ENCODE peak calls at places on chromosomes 13 and 19, in six cellular contexts. One of them, this sample, is unnamed.
A peak's percentile ranks its signal among the peaks of the same experiment; 100 is the strongest.

GRCh38 chr19:23071087-23071511 is 45.7 kb upstream of the ZNF730 start:
- DNase-seq in activated naive CD4-positive, alpha-beta T cell: no peak
- DNase-seq in dermis microvascular lymphatic vessel endothelial cell: no peak
- DNase-seq in activated CD8-positive, alpha-beta memory T cell treated with anti-CD3 and anti-CD28 coated beads for 48 hours: no peak
- DNase-seq in natural killer cell treated with Interleukin-12 subunit alpha and Interleukin-12 subunit beta and Interleukin-15 and Interleukin-18, amount 100 ng/mL, for 72 hours: no peak
- DNase-seq in substantia nigra: peak; percentile 6
- DNase-seq in this sample: no peak

GRCh38 chr19:3234800-3235199 is 10.3 kb downstream of the CELF5 start:
- DNase-seq in activated naive CD4-positive, alpha-beta T cell: no peak
- DNase-seq in dermis microvascular lymphatic vessel endothelial cell: no peak
- DNase-seq in activated CD8-positive, alpha-beta memory T cell treated with anti-CD3 and anti-CD28 coated beads for 48 hours: no peak
- DNase-seq in natural killer cell treated with Interleukin-12 subunit alpha and Interleukin-12 subunit beta and Interleukin-15 and Interleukin-18, amount 100 ng/mL, for 72 hours: no peak
- DNase-seq in substantia nigra: no peak
- DNase-seq in this sample: peak; percentile 53

GRCh38 chr19:11136400-11137101 is 19.0 kb downstream of the SPC24 start:
- DNase-seq in activated naive CD4-positive, alpha-beta T cell: no peak
- DNase-seq in dermis microvascular lymphatic vessel endothelial cell: no peak
- DNase-seq in activated CD8-positive, alpha-beta memory T cell treated with anti-CD3 and anti-CD28 coated beads for 48 hours: no peak
- DNase-seq in natural killer cell treated with Interleukin-12 subunit alpha and Interleukin-12 subunit beta and Interleukin-15 and Interleukin-18, amount 100 ng/mL, for 72 hours: no peak
- DNase-seq in substantia nigra: no peak
- DNase-seq in this sample: no peak

GRCh38 chr13:101579291-101579802 is 126.9 kb downstream of the ITGBL1 start:
- DNase-seq in activated naive CD4-positive, alpha-beta T cell: no peak
- DNase-seq in dermis microvascular lymphatic vessel endothelial cell: no peak
- DNase-seq in activated CD8-positive, alpha-beta memory T cell treated with anti-CD3 and anti-CD28 coated beads for 48 hours: no peak
- DNase-seq in natural killer cell treated with Interleukin-12 subunit alpha and Interleukin-12 subunit beta and Interleukin-15 and Interleukin-18, amount 100 ng/mL, for 72 hours: no peak
- DNase-seq in substantia nigra: no peak
- DNase-seq in this sample: no peak

GRCh38 chr19:10107817-10108367 is 1.7 kb downstream of the PPAN start:
- DNase-seq in activated naive CD4-positive, alpha-beta T cell: no peak
- DNase-seq in dermis microvascular lymphatic vessel endothelial cell: no peak
- DNase-seq in activated CD8-positive, alpha-beta memory T cell treated with anti-CD3 and anti-CD28 coated beads for 48 hours: no peak
- DNase-seq in natural killer cell treated with Interleukin-12 subunit alpha and Interleukin-12 subunit beta and Interleukin-15 and Interleukin-18, amount 100 ng/mL, for 72 hours: no peak
- DNase-seq in substantia nigra: no peak
- DNase-seq in this sample: no peak

GRCh38 chr13:28059214-28059613 is 41.2 kb downstream of the FLT3 start:
- DNase-seq in activated naive CD4-positive, alpha-beta T cell: peak; percentile 1
- DNase-seq in dermis microvascular lymphatic vessel endothelial cell: peak; percentile 25
- DNase-seq in activated CD8-positive, alpha-beta memory T cell treated with anti-CD3 and anti-CD28 coated beads for 48 hours: no peak
- DNase-seq in natural killer cell treated with Interleukin-12 subunit alpha and Interleukin-12 subunit beta and Interleukin-15 and Interleukin-18, amount 100 ng/mL, for 72 hours: no peak
- DNase-seq in substantia nigra: no peak
- DNase-seq in this sample: peak; percentile 48

GRCh38 chr13:107960301-107960700 is 255.0 kb downstream of the LIG4 start:
- DNase-seq in activated naive CD4-positive, alpha-beta T cell: no peak
- DNase-seq in dermis microvascular lymphatic vessel endothelial cell: no peak
- DNase-seq in activated CD8-positive, alpha-beta memory T cell treated with anti-CD3 and anti-CD28 coated beads for 48 hours: no peak
- DNase-seq in natural killer cell treated with Interleukin-12 subunit alpha and Interleukin-12 subunit beta and Interleukin-15 and Interleukin-18, amount 100 ng/mL, for 72 hours: no peak
- DNase-seq in substantia nigra: no peak
- DNase-seq in this sample: no peak

GRCh38 chr13:80753951-80754350 is 413.0 kb upstream of the SPRY2 start:
- DNase-seq in activated naive CD4-positive, alpha-beta T cell: no peak
- DNase-seq in dermis microvascular lymphatic vessel endothelial cell: no peak
- DNase-seq in activated CD8-positive, alpha-beta memory T cell treated with anti-CD3 and anti-CD28 coated beads for 48 hours: no peak
- DNase-seq in natural killer cell treated with Interleukin-12 subunit alpha and Interleukin-12 subunit beta and Interleukin-15 and Interleukin-18, amount 100 ng/mL, for 72 hours: no peak
- DNase-seq in substantia nigra: no peak
- DNase-seq in this sample: no peak

GRCh38 chr13:31923134-31923763 is 108.3 kb upstream of the FRY start:
- DNase-seq in activated naive CD4-positive, alpha-beta T cell: no peak
- DNase-seq in dermis microvascular lymphatic vessel endothelial cell: no peak
- DNase-seq in activated CD8-positive, alpha-beta memory T cell treated with anti-CD3 and anti-CD28 coated beads for 48 hours: no peak
- DNase-seq in natural killer cell treated with Interleukin-12 subunit alpha and Interleukin-12 subunit beta and Interleukin-15 and Interleukin-18, amount 100 ng/mL, for 72 hours: no peak
- DNase-seq in substantia nigra: no peak
- DNase-seq in this sample: no peak

GRCh38 chr19:1630811-1631210 is 21.6 kb downstream of the TCF3 start:
- DNase-seq in activated naive CD4-positive, alpha-beta T cell: no peak
- DNase-seq in dermis microvascular lymphatic vessel endothelial cell: no peak
- DNase-seq in activated CD8-positive, alpha-beta memory T cell treated with anti-CD3 and anti-CD28 coated beads for 48 hours: no peak
- DNase-seq in natural killer cell treated with Interleukin-12 subunit alpha and Interleukin-12 subunit beta and Interleukin-15 and Interleukin-18, amount 100 ng/mL, for 72 hours: no peak
- DNase-seq in substantia nigra: no peak
- DNase-seq in this sample: no peak

GRCh38 chr19:13872695-13873389 is 4.1 kb upstream of the NANOS3 start:
- DNase-seq in activated naive CD4-positive, alpha-beta T cell: no peak
- DNase-seq in dermis microvascular lymphatic vessel endothelial cell: no peak
- DNase-seq in activated CD8-positive, alpha-beta memory T cell treated with anti-CD3 and anti-CD28 coated beads for 48 hours: no peak
- DNase-seq in natural killer cell treated with Interleukin-12 subunit alpha and Interleukin-12 subunit beta and Interleukin-15 and Interleukin-18, amount 100 ng/mL, for 72 hours: no peak
- DNase-seq in substantia nigra: no peak
- DNase-seq in this sample: peak; percentile 82

GRCh38 chr13:105291987-105292386 is 1243.5 kb downstream of the EFNB2 start:
- DNase-seq in activated naive CD4-positive, alpha-beta T cell: no peak
- DNase-seq in dermis microvascular lymphatic vessel endothelial cell: no peak
- DNase-seq in activated CD8-positive, alpha-beta memory T cell treated with anti-CD3 and anti-CD28 coated beads for 48 hours: no peak
- DNase-seq in natural killer cell treated with Interleukin-12 subunit alpha and Interleukin-12 subunit beta and Interleukin-15 and Interleukin-18, amount 100 ng/mL, for 72 hours: no peak
- DNase-seq in substantia nigra: no peak
- DNase-seq in this sample: no peak

GRCh38 chr13:113947321-113948033 is 26.4 kb downstream of the C13orf46 start:
- DNase-seq in activated naive CD4-positive, alpha-beta T cell: no peak
- DNase-seq in dermis microvascular lymphatic vessel endothelial cell: no peak
- DNase-seq in activated CD8-positive, alpha-beta memory T cell treated with anti-CD3 and anti-CD28 coated beads for 48 hours: no peak
- DNase-seq in natural killer cell treated with Interleukin-12 subunit alpha and Interleukin-12 subunit beta and Interleukin-15 and Interleukin-18, amount 100 ng/mL, for 72 hours: peak; percentile 41
- DNase-seq in substantia nigra: peak; percentile 45
- DNase-seq in this sample: peak; percentile 53

GRCh38 chr19:53057904-53058579 is 13.5 kb downstream of the ERVV-2 start:
- DNase-seq in activated naive CD4-positive, alpha-beta T cell: no peak
- DNase-seq in dermis microvascular lymphatic vessel endothelial cell: no peak
- DNase-seq in activated CD8-positive, alpha-beta memory T cell treated with anti-CD3 and anti-CD28 coated beads for 48 hours: no peak
- DNase-seq in natural killer cell treated with Interleukin-12 subunit alpha and Interleukin-12 subunit beta and Interleukin-15 and Interleukin-18, amount 100 ng/mL, for 72 hours: no peak
- DNase-seq in substantia nigra: peak; percentile 49
- DNase-seq in this sample: no peak

GRCh38 chr13:79709526-79709925 is 228.6 kb downstream of the NDFIP2 start:
- DNase-seq in activated naive CD4-positive, alpha-beta T cell: no peak
- DNase-seq in dermis microvascular lymphatic vessel endothelial cell: no peak
- DNase-seq in activated CD8-positive, alpha-beta memory T cell treated with anti-CD3 and anti-CD28 coated beads for 48 hours: no peak
- DNase-seq in natural killer cell treated with Interleukin-12 subunit alpha and Interleukin-12 subunit beta and Interleukin-15 and Interleukin-18, amount 100 ng/mL, for 72 hours: no peak
- DNase-seq in substantia nigra: no peak
- DNase-seq in this sample: no peak

GRCh38 chr19:46133101-46133627 is 8.7 kb upstream of the IGFL3 start:
- DNase-seq in activated naive CD4-positive, alpha-beta T cell: no peak
- DNase-seq in dermis microvascular lymphatic vessel endothelial cell: peak; percentile 87
- DNase-seq in activated CD8-positive, alpha-beta memory T cell treated with anti-CD3 and anti-CD28 coated beads for 48 hours: no peak
- DNase-seq in natural killer cell treated with Interleukin-12 subunit alpha and Interleukin-12 subunit beta and Interleukin-15 and Interleukin-18, amount 100 ng/mL, for 72 hours: no peak
- DNase-seq in substantia nigra: peak; percentile 18
- DNase-seq in this sample: no peak

GRCh38 chr13:97851269-97851668 is 102.2 kb upstream of the IPO5 start:
- DNase-seq in activated naive CD4-positive, alpha-beta T cell: no peak
- DNase-seq in dermis microvascular lymphatic vessel endothelial cell: no peak
- DNase-seq in activated CD8-positive, alpha-beta memory T cell treated with anti-CD3 and anti-CD28 coated beads for 48 hours: no peak
- DNase-seq in natural killer cell treated with Interleukin-12 subunit alpha and Interleukin-12 subunit beta and Interleukin-15 and Interleukin-18, amount 100 ng/mL, for 72 hours: no peak
- DNase-seq in substantia nigra: no peak
- DNase-seq in this sample: no peak

GRCh38 chr13:64446372-64446771 is 2783.8 kb downstream of the PCDH9 start:
- DNase-seq in activated naive CD4-positive, alpha-beta T cell: no peak
- DNase-seq in dermis microvascular lymphatic vessel endothelial cell: peak; percentile 20
- DNase-seq in activated CD8-positive, alpha-beta memory T cell treated with anti-CD3 and anti-CD28 coated beads for 48 hours: no peak
- DNase-seq in natural killer cell treated with Interleukin-12 subunit alpha and Interleukin-12 subunit beta and Interleukin-15 and Interleukin-18, amount 100 ng/mL, for 72 hours: no peak
- DNase-seq in substantia nigra: no peak
- DNase-seq in this sample: no peak

GRCh38 chr13:37340911-37341670 is 235.6 kb upstream of the CSNK1A1L start:
- DNase-seq in activated naive CD4-positive, alpha-beta T cell: no peak
- DNase-seq in dermis microvascular lymphatic vessel endothelial cell: no peak
- DNase-seq in activated CD8-positive, alpha-beta memory T cell treated with anti-CD3 and anti-CD28 coated beads for 48 hours: no peak
- DNase-seq in natural killer cell treated with Interleukin-12 subunit alpha and Interleukin-12 subunit beta and Interleukin-15 and Interleukin-18, amount 100 ng/mL, for 72 hours: no peak
- DNase-seq in substantia nigra: no peak
- DNase-seq in this sample: no peak

GRCh38 chr13:28552288-28552687 is 57.4 kb upstream of the FLT1 start:
- DNase-seq in activated naive CD4-positive, alpha-beta T cell: no peak
- DNase-seq in dermis microvascular lymphatic vessel endothelial cell: no peak
- DNase-seq in activated CD8-positive, alpha-beta memory T cell treated with anti-CD3 and anti-CD28 coated beads for 48 hours: no peak
- DNase-seq in natural killer cell treated with Interleukin-12 subunit alpha and Interleukin-12 subunit beta and Interleukin-15 and Interleukin-18, amount 100 ng/mL, for 72 hours: no peak
- DNase-seq in substantia nigra: no peak
- DNase-seq in this sample: no peak

GRCh38 chr19:52028027-52028779 is at the start of gene ZNF614:
- DNase-seq in activated naive CD4-positive, alpha-beta T cell: peak; percentile 69
- DNase-seq in dermis microvascular lymphatic vessel endothelial cell: peak; percentile 79
- DNase-seq in activated CD8-positive, alpha-beta memory T cell treated with anti-CD3 and anti-CD28 coated beads for 48 hours: peak; percentile 61
- DNase-seq in natural killer cell treated with Interleukin-12 subunit alpha and Interleukin-12 subunit beta and Interleukin-15 and Interleukin-18, amount 100 ng/mL, for 72 hours: peak; percentile 88
- DNase-seq in substantia nigra: peak; percentile 91
- DNase-seq in this sample: peak; percentile 89

GRCh38 chr13:100543872-100544602 is 44.6 kb downstream of the GGACT start:
- DNase-seq in activated naive CD4-positive, alpha-beta T cell: no peak
- DNase-seq in dermis microvascular lymphatic vessel endothelial cell: no peak
- DNase-seq in activated CD8-positive, alpha-beta memory T cell treated with anti-CD3 and anti-CD28 coated beads for 48 hours: no peak
- DNase-seq in natural killer cell treated with Interleukin-12 subunit alpha and Interleukin-12 subunit beta and Interleukin-15 and Interleukin-18, amount 100 ng/mL, for 72 hours: no peak
- DNase-seq in substantia nigra: no peak
- DNase-seq in this sample: no peak

GRCh38 chr19:34120846-34121639 is 51.3 kb upstream of the LSM14A start:
- DNase-seq in activated naive CD4-positive, alpha-beta T cell: no peak
- DNase-seq in dermis microvascular lymphatic vessel endothelial cell: peak; percentile 34
- DNase-seq in activated CD8-positive, alpha-beta memory T cell treated with anti-CD3 and anti-CD28 coated beads for 48 hours: no peak
- DNase-seq in natural killer cell treated with Interleukin-12 subunit alpha and Interleukin-12 subunit beta and Interleukin-15 and Interleukin-18, amount 100 ng/mL, for 72 hours: no peak
- DNase-seq in substantia nigra: no peak
- DNase-seq in this sample: peak; percentile 52

GRCh38 chr19:15864824-15865223 is 33.0 kb downstream of the CYP4F2 start:
- DNase-seq in activated naive CD4-positive, alpha-beta T cell: no peak
- DNase-seq in dermis microvascular lymphatic vessel endothelial cell: no peak
- DNase-seq in activated CD8-positive, alpha-beta memory T cell treated with anti-CD3 and anti-CD28 coated beads for 48 hours: no peak
- DNase-seq in natural killer cell treated with Interleukin-12 subunit alpha and Interleukin-12 subunit beta and Interleukin-15 and Interleukin-18, amount 100 ng/mL, for 72 hours: no peak
- DNase-seq in substantia nigra: no peak
- DNase-seq in this sample: peak; percentile 32

GRCh38 chr13:39895254-39895653 is 239.8 kb downstream of the COG6 start:
- DNase-seq in activated naive CD4-positive, alpha-beta T cell: no peak
- DNase-seq in dermis microvascular lymphatic vessel endothelial cell: no peak
- DNase-seq in activated CD8-positive, alpha-beta memory T cell treated with anti-CD3 and anti-CD28 coated beads for 48 hours: no peak
- DNase-seq in natural killer cell treated with Interleukin-12 subunit alpha and Interleukin-12 subunit beta and Interleukin-15 and Interleukin-18, amount 100 ng/mL, for 72 hours: no peak
- DNase-seq in substantia nigra: no peak
- DNase-seq in this sample: no peak

GRCh38 chr19:37346091-37346490 is 24.8 kb upstream of the ZNF527 start:
- DNase-seq in activated naive CD4-positive, alpha-beta T cell: no peak
- DNase-seq in dermis microvascular lymphatic vessel endothelial cell: no peak
- DNase-seq in activated CD8-positive, alpha-beta memory T cell treated with anti-CD3 and anti-CD28 coated beads for 48 hours: no peak
- DNase-seq in natural killer cell treated with Interleukin-12 subunit alpha and Interleukin-12 subunit beta and Interleukin-15 and Interleukin-18, amount 100 ng/mL, for 72 hours: no peak
- DNase-seq in substantia nigra: no peak
- DNase-seq in this sample: no peak

GRCh38 chr13:44218501-44219240 is 155.0 kb upstream of the SERP2 start:
- DNase-seq in activated naive CD4-positive, alpha-beta T cell: no peak
- DNase-seq in dermis microvascular lymphatic vessel endothelial cell: no peak
- DNase-seq in activated CD8-positive, alpha-beta memory T cell treated with anti-CD3 and anti-CD28 coated beads for 48 hours: no peak
- DNase-seq in natural killer cell treated with Interleukin-12 subunit alpha and Interleukin-12 subunit beta and Interleukin-15 and Interleukin-18, amount 100 ng/mL, for 72 hours: no peak
- DNase-seq in substantia nigra: peak; percentile 18
- DNase-seq in this sample: no peak

GRCh38 chr19:10517760-10518443 is 655 bp upstream of the S1PR5 start:
- DNase-seq in activated naive CD4-positive, alpha-beta T cell: no peak
- DNase-seq in dermis microvascular lymphatic vessel endothelial cell: no peak
- DNase-seq in activated CD8-positive, alpha-beta memory T cell treated with anti-CD3 and anti-CD28 coated beads for 48 hours: no peak
- DNase-seq in natural killer cell treated with Interleukin-12 subunit alpha and Interleukin-12 subunit beta and Interleukin-15 and Interleukin-18, amount 100 ng/mL, for 72 hours: peak; percentile 67
- DNase-seq in substantia nigra: peak; percentile 67
- DNase-seq in this sample: peak; percentile 64

GRCh38 chr13:62094937-62095336 is 679.3 kb upstream of the PCDH20 start:
- DNase-seq in activated naive CD4-positive, alpha-beta T cell: no peak
- DNase-seq in dermis microvascular lymphatic vessel endothelial cell: no peak
- DNase-seq in activated CD8-positive, alpha-beta memory T cell treated with anti-CD3 and anti-CD28 coated beads for 48 hours: no peak
- DNase-seq in natural killer cell treated with Interleukin-12 subunit alpha and Interleukin-12 subunit beta and Interleukin-15 and Interleukin-18, amount 100 ng/mL, for 72 hours: no peak
- DNase-seq in substantia nigra: no peak
- DNase-seq in this sample: no peak

GRCh38 chr19:49767967-49768581 is 1.3 kb downstream of the AP2A1 start:
- DNase-seq in activated naive CD4-positive, alpha-beta T cell: no peak
- DNase-seq in dermis microvascular lymphatic vessel endothelial cell: no peak
- DNase-seq in activated CD8-positive, alpha-beta memory T cell treated with anti-CD3 and anti-CD28 coated beads for 48 hours: no peak
- DNase-seq in natural killer cell treated with Interleukin-12 subunit alpha and Interleukin-12 subunit beta and Interleukin-15 and Interleukin-18, amount 100 ng/mL, for 72 hours: no peak
- DNase-seq in substantia nigra: no peak
- DNase-seq in this sample: no peak

GRCh38 chr19:16890461-16891184 is 1.8 kb downstream of the F2RL3 start:
- DNase-seq in activated naive CD4-positive, alpha-beta T cell: no peak
- DNase-seq in dermis microvascular lymphatic vessel endothelial cell: no peak
- DNase-seq in activated CD8-positive, alpha-beta memory T cell treated with anti-CD3 and anti-CD28 coated beads for 48 hours: no peak
- DNase-seq in natural killer cell treated with Interleukin-12 subunit alpha and Interleukin-12 subunit beta and Interleukin-15 and Interleukin-18, amount 100 ng/mL, for 72 hours: no peak
- DNase-seq in substantia nigra: no peak
- DNase-seq in this sample: peak; percentile 43

GRCh38 chr19:8935460-8935859 is 74.7 kb downstream of the MUC16 start:
- DNase-seq in activated naive CD4-positive, alpha-beta T cell: no peak
- DNase-seq in dermis microvascular lymphatic vessel endothelial cell: no peak
- DNase-seq in activated CD8-positive, alpha-beta memory T cell treated with anti-CD3 and anti-CD28 coated beads for 48 hours: no peak
- DNase-seq in natural killer cell treated with Interleukin-12 subunit alpha and Interleukin-12 subunit beta and Interleukin-15 and Interleukin-18, amount 100 ng/mL, for 72 hours: no peak
- DNase-seq in substantia nigra: no peak
- DNase-seq in this sample: no peak